ENCODE peak calls at places on chromosomes 7 and 10, in six cellular contexts. Q is HCT116, D is heart right ventricle, V is neuronal stem cell, R is heart left ventricle, S is tibial artery. M is an unnamed sample. For H3K4me1 and H3K27me3, the result is how much of the 10 kb centered on the place peaks cover.

GRCh38 chr10:3805227-3805790 is 20.3 kb upstream of the KLF6 start:
- DNase-seq in D (peak), Q (peak), S (no peak), R (no peak), V (no peak), M (no peak)

GRCh38 chr10:114571316-114571999 is 86.6 kb downstream of the ABLIM1 start:
- DNase-seq in Q (no peak), D (no peak), S (no peak), R (no peak), V (no peak), M (no peak)

GRCh38 chr10:95866448-95866842 is 41.3 kb upstream of the CC2D2B start:
- DNase-seq in Q (no peak), D (no peak), R (no peak), S (no peak), V (no peak), M (no peak)

GRCh38 chr7:6379881-6380280 is 67.9 kb downstream of the DAGLB start:
- DNase-seq in S (no peak), Q (no peak), D (no peak), R (no peak), V (no peak), M (no peak)

GRCh38 chr10:122373713-122374112 is 795 bp upstream of the PLEKHA1 start:
- DNase-seq in D (no peak), Q (no peak), V (no peak), S (no peak), R (no peak), M (peak)

GRCh38 chr10:54958844-54959243 is 157.8 kb upstream of the PCDH15 start:
- DNase-seq in R (no peak), Q (no peak), D (no peak), V (no peak), S (no peak), M (no peak)

GRCh38 chr7:39269034-39269433 is 291.3 kb downstream of the POU6F2 start:
- DNase-seq in V (no peak), Q (no peak), S (no peak), D (no peak), R (no peak), M (no peak)

GRCh38 chr10:73584737-73585136 is 6.4 kb downstream of the USP54 start:
- DNase-seq in R (no peak), Q (no peak), D (no peak), S (no peak), V (no peak), M (no peak)

GRCh38 chr10:3395487-3395886 is 222.9 kb upstream of the PITRM1 start:
- DNase-seq in Q (no peak), R (no peak), D (no peak), V (no peak), S (no peak), M (no peak)

GRCh38 chr10:74117738-74118137 is 32.9 kb downstream of the AP3M1 start:
- DNase-seq in S (no peak), D (no peak), V (no peak), Q (no peak), R (no peak), M (no peak)

GRCh38 chr10:21953585-21954057 is 49.9 kb downstream of the DNAJC1 start:
- DNase-seq in R (no peak), D (no peak), S (no peak), V (no peak), Q (peak), M (no peak)

GRCh38 chr7:135160858-135161653 is 9.5 kb downstream of the CYREN start:
- DNase-seq in V (no peak), Q (no peak), S (no peak), D (peak), R (no peak), M (no peak)

GRCh38 chr10:124450783-124451057 is 885 bp upstream of the NKX1-2 start:
- DNase-seq in D (no peak), V (no peak), Q (no peak), S (no peak), R (no peak), M (no peak)

GRCh38 chr10:31395695-31396094 is 76.7 kb downstream of the ZEB1 start:
- DNase-seq in S (no peak), Q (no peak), V (no peak), D (no peak), R (no peak), M (no peak)

GRCh38 chr10:102624751-102625330 is 19.4 kb upstream of the TRIM8 start:
- DNase-seq in Q (no peak), V (no peak), R (no peak), D (no peak), S (no peak), M (no peak)

GRCh38 chr10:119812684-119813083 is 60.0 kb downstream of the MCMBP start:
- DNase-seq in D (no peak), V (no peak), S (no peak), Q (no peak), R (no peak), M (no peak)

GRCh38 chr10:119821172-119821571 is 51.5 kb downstream of the MCMBP start:
- DNase-seq in Q (no peak), D (no peak), R (no peak), V (no peak), S (no peak), M (no peak)

GRCh38 chr10:119815671-119816070 is 57.0 kb downstream of the MCMBP start:
- DNase-seq in D (no peak), R (no peak), V (no peak), S (no peak), Q (no peak), M (no peak)

GRCh38 chr10:119818889-119819270 is 53.8 kb downstream of the MCMBP start:
- DNase-seq in R (no peak), Q (no peak), S (no peak), V (peak), D (no peak), M (no peak)

GRCh38 chr10:119817991-119818888 is 54.4 kb downstream of the MCMBP start:
- DNase-seq in Q (no peak), V (peak), S (peak), R (peak), D (peak), M (no peak)
- H3K4me3 ChIP-seq in Q (no peak), V (peak), S (peak), R (peak), D (peak), M (no peak)

DNA sequence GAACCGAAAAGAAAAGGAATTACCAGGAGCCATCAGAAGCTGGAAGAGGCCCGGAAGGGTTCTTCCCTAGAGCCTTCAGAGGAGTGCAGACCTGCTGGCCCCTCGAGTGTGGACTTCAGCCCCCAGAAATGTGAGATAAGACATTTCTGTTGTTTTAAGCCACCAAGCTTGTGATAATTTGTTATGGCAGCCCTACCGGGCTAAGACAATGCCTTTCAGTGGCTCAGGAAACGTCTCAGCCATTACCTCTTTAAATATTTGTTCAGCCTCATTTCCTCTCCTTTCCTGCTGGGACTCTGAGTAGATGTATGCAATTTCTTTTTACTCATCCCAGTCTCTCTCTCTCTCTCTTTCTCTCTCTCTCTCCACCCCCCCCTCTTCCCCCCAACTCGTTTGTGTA is 174.7 kb upstream of the GRB10 start:
- DNase-seq in S (no peak), Q (no peak), D (no peak), V (no peak), R (no peak), M (peak)
- H3K4me1 ChIP-seq in S (under half), Q (under half), D (under half), V (under half), R (under half), M (under half)

DNA sequence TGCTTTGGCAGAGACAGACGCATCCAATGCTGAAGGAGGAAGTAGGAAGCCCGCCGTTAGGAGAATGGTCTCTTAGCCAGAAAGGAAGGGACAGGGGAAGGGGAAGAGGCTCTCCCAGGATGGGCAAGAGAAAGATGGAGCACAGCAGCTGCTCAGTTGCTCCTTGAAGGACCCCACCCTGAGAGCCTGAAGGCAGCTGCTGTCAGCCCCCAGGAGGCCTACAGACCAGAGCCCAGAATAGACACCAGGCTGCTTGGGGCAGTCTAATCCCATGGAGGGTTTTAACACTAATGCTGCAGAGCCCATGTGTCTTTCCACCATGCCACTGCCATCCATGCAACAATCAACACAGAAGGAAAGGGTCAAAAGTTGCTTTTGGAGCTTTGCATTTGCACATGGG is 3.5 kb upstream of the C7orf33 start:
- DNase-seq in Q (no peak), S (no peak), R (no peak), D (no peak), V (no peak), M (no peak)
- H3K27me3 ChIP-seq in Q (under half), S (under half), R (under half), D (under half), V (under half), M (under half)

GRCh38 chr7:142796001-142796500 is 25.3 kb downstream of the PRSS2 start:
- DNase-seq in Q (no peak), R (no peak), S (no peak), D (no peak), V (no peak), M (no peak)

GRCh38 chr7:142796501-142797341 is 26.0 kb downstream of the PRSS2 start:
- DNase-seq in Q (no peak), R (no peak), V (no peak), D (no peak), S (no peak), M (no peak)

GRCh38 chr7:142797799-142798377 is 27.1 kb downstream of the PRSS2 start:
- DNase-seq in D (no peak), S (no peak), V (no peak), R (no peak), Q (no peak), M (no peak)

GRCh38 chr7:142798451-142799438 is 28.0 kb downstream of the PRSS2 start:
- DNase-seq in R (no peak), Q (no peak), S (no peak), V (no peak), D (no peak), M (no peak)

GRCh38 chr7:142797342-142797798 is 26.6 kb downstream of the PRSS2 start:
- DNase-seq in D (no peak), V (no peak), R (no peak), S (no peak), Q (no peak), M (no peak)
- H3K4me3 ChIP-seq in D (peak), V (peak), R (peak), S (peak), Q (no peak), M (no peak)